ENCODE peak calls at places on chromosomes 6 and 20, in ten cellular contexts. Z is H1; A is RWPE2; L is colonic mucosa; J is stomach; W is HFFc6; K is activated CD8-positive, alpha-beta T cell treated with anti-CD3 and anti-CD28 coated beads for 36 hours; Q is nephron progenitor cell; R is OCI-LY7; M is progenitor cell of endocrine pancreas. P is an unnamed sample.

GRCh38 chr20:9160760-9161159 is 91.9 kb downstream of the PLCB4 start:
- DNase-seq in Z (no peak), A (no peak), L (no peak), J (no peak), W (no peak), K (no peak), Q (no peak), R (no peak), M (no peak), P (no peak)

GRCh38 chr20:40932436-40932835 is 96.2 kb upstream of the TOP1 start:
- DNase-seq in Z (no peak), A (no peak), L (no peak), J (no peak), W (no peak), K (no peak), Q (no peak), R (peak), M (no peak), P (no peak)

GRCh38 chr6:16388488-16388887 is 150.1 kb downstream of the GMPR start:
- DNase-seq in Z (no peak), A (no peak), L (no peak), J (no peak), W (peak), K (no peak), Q (no peak), R (no peak), M (no peak), P (no peak)

GRCh38 chr6:151269318-151269995 is 29.7 kb downstream of the AKAP12 start:
- DNase-seq in Z (no peak), A (no peak), L (no peak), J (no peak), W (peak), K (no peak), Q (no peak), R (no peak), M (no peak), P (no peak)

GRCh38 chr20:58433759-58434158 is 44.7 kb downstream of the VAPB start:
- DNase-seq in Z (no peak), A (no peak), L (peak), J (no peak), W (peak), K (no peak), Q (no peak), R (no peak), M (no peak), P (no peak)

GRCh38 chr6:141830530-141830929 is 302.2 kb upstream of the GJE1 start:
- DNase-seq in Z (no peak), A (no peak), L (no peak), J (no peak), W (no peak), K (no peak), Q (no peak), R (no peak), M (no peak), P (no peak)

GRCh38 chr6:108897371-108897770 is 49.1 kb downstream of the ARMC2 start:
- DNase-seq in Z (no peak), A (no peak), L (no peak), J (peak), W (no peak), K (no peak), Q (no peak), R (no peak), M (no peak), P (no peak)

GRCh38 chr6:159097256-159097655 is 52.5 kb upstream of the TAGAP start:
- DNase-seq in Z (no peak), A (no peak), L (peak), J (no peak), W (no peak), K (peak), Q (no peak), R (no peak), M (no peak), P (no peak)

GRCh38 chr6:126367849-126368248 is 27.9 kb downstream of the CENPW start:
- DNase-seq in Z (no peak), A (no peak), L (no peak), J (no peak), W (no peak), K (no peak), Q (no peak), R (no peak), M (no peak), P (no peak)

GRCh38 chr6:137150072-137150471 is 23.4 kb downstream of the IL22RA2 start:
- DNase-seq in Z (no peak), A (no peak), L (no peak), J (no peak), W (no peak), K (peak), Q (no peak), R (peak), M (no peak), P (no peak)

GRCh38 chr6:4973972-4974885 is 29.6 kb downstream of the RPP40 start:
- DNase-seq in Z (peak), A (no peak), L (no peak), J (no peak), W (peak), K (no peak), Q (peak), R (no peak), M (no peak), P (no peak)

GRCh38 chr6:49072885-49073620 is 390.0 kb downstream of the MMUT start:
- DNase-seq in Z (no peak), A (no peak), L (no peak), J (no peak), W (no peak), K (no peak), Q (no peak), R (no peak), M (no peak), P (no peak)

GRCh38 chr6:49070411-49070810 is 392.6 kb downstream of the MMUT start:
- DNase-seq in Z (no peak), A (no peak), L (no peak), J (no peak), W (no peak), K (no peak), Q (no peak), R (no peak), M (no peak), P (no peak)

DNA sequence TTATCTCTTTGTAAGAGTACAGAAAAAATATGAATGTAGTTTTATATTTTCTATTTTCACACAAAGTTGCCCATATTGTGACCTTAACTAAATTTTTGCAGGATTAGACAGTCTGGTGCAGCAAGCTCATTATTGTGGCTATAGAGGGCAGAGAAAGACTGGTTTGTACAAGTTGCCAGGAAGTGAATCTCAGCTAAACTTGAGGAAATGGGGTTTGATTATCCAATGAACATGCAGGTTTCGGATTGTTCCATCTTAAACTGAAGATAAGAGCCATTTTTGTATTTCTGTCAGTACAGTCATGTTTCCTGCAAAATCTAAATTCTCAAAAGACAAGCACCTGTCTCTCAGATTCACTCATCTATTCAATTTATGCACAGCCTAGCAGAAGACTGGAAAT is 390.9 kb downstream of the MMUT start:
- DNase-seq in Z (no peak), A (no peak), L (no peak), J (no peak), W (peak), K (no peak), Q (no peak), R (no peak), M (no peak), P (no peak)
- TF ChIP-seq CTCF in Z (no peak), A (no peak), L (no peak), J (no peak), W (no peak), K (no peak), Q (no peak), R (no peak), M (no peak), P (no peak)

DNA sequence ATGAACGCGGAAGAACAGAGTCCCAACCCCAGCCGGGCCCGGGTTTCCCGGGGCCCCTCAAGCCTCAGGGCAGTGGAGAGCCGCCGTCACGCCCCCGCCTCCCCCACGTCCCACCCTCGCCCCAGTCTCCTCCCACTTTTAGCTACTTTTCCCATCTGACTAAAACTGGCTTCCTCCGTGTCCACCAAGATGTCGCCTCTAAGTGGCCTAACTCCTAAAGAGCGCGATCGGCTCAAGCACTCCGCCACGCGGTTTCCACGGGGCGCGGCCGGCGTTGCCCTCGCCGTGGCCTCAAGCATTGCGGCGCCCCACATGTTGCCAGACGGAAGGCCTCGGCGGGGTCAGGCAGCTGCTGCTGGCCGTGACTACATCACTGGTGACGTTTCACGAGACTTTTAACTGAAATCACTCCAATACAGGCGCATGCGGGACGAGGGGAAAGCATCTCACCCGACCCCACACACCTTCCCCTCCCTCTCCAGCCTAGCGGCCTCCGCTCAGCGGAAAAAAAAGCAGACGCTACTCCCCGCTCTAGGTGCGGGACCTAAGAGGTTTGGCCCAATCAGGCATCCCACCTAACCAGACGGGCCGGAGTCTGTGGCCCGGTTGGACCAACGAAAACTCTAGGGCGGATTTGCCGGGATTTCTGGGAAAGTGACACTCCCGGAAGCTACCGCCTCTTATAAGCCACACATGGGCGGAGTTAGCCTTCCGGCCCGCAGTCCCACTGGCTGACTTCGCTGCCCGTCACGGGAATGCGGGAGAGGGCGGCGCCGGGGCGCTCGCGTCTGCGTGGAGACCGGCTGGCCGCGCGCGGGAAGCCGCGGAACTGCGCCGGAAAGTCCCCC is at the start of gene NXT1:
- DNase-seq in Z (peak), A (peak), L (peak), J (peak), W (peak), K (peak), Q (peak), R (peak), M (peak), P (peak)
- TF ChIP-seq CTCF in Z (no peak), A (peak), L (peak), J (no peak), W (peak), K (no peak), Q (no peak), R (peak), M (no peak), P (peak)

DNA sequence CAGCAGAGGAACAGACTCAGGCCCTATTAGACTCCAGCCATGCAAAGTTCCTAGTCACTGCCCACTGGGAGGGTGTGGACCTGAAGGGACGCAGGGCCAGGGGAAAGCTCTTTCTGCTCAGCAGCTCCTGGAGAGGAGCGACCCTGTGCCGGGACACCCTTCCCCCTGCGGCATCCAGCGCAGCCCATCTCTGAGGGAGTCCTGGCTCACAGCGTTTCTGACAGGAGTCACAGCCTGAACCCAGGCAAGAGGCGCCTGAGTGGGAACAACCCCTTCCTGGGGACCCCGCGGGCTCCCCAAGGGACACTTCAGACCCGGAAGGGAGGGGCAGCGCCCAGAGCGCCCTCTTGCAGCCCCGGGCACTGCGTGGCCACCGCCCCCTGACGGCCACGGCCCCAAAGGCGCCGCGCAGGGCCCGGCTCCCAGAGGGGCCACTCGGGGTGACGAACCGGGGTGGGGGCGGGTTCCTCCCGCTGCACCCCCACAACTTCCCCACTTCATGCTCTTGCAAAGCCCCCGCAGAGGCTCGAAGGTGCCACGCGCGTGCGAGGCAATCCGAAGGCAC is 853 bp downstream of the UCKL1 start:
- DNase-seq in Z (no peak), A (peak), L (no peak), J (no peak), W (peak), K (no peak), Q (peak), R (peak), M (no peak), P (peak)
- TF ChIP-seq CTCF in Z (peak), A (peak), L (peak), J (no peak), W (peak), K (peak), Q (peak), R (peak), M (peak), P (peak)

GRCh38 chr6:13848553-13849150 is 34.3 kb upstream of the MCUR1 start:
- DNase-seq in Z (no peak), A (no peak), L (no peak), J (no peak), W (no peak), K (no peak), Q (no peak), R (no peak), M (no peak), P (no peak)

GRCh38 chr6:13847651-13848050 is 33.3 kb upstream of the MCUR1 start:
- DNase-seq in Z (no peak), A (no peak), L (no peak), J (no peak), W (no peak), K (no peak), Q (no peak), R (no peak), M (no peak), P (no peak)

GRCh38 chr6:13851803-13852202 is 37.4 kb upstream of the MCUR1 start:
- DNase-seq in Z (no peak), A (no peak), L (no peak), J (no peak), W (no peak), K (no peak), Q (no peak), R (no peak), M (no peak), P (no peak)

DNA sequence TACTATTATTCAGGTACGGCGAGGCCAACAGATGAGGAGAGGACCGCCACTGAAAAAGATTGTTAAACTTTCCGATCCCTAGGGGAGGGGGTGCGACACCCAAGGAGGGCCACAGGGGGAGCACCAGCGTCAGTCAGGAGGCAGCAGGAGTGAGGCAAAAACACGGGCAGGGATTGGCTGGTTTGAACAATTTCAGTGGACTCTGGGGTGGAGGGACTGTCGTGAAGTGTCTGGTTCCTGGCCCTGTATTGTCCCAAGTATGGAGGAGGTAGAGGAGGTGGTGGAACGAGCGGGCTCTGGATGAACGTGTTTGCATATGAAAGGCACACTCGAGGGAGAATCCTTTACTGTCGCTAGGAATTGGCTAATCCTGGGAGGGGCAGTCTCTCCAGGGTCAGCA is 32.5 kb upstream of the MCUR1 start:
- DNase-seq in Z (no peak), A (no peak), L (no peak), J (no peak), W (no peak), K (no peak), Q (no peak), R (no peak), M (no peak), P (no peak)
- TF ChIP-seq CTCF in Z (peak), A (no peak), L (no peak), J (no peak), W (no peak), K (no peak), Q (no peak), R (peak), M (no peak), P (no peak)

DNA sequence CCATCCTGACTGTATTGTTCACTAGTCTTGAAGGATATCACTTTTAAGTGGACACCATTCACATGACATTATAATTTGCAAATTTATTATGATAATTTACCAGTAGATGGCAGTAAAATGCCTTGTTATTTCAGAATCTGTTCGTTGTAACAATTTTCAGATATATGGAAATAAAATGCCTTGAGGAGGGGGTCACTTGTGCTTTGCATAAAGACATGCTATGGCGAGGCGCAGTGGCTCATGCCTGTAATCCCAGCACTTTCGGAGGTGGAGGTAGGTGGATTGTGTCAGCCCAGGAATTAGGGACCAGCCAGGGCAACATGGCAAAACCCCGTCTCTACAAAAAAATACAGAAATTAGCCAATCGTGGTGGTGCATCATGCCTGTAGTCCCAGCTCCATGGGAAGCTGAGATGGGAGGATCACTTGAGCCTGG is 9.0 kb upstream of the NCOA6 start:
- DNase-seq in Z (no peak), A (no peak), L (no peak), J (no peak), W (peak), K (no peak), Q (no peak), R (peak), M (no peak), P (peak)
- TF ChIP-seq CTCF in Z (no peak), A (peak), L (no peak), J (peak), W (peak), K (peak), Q (peak), R (peak), M (peak), P (peak)

GRCh38 chr6:28585335-28585734 is 59.7 kb downstream of the GPX5 start:
- DNase-seq in Z (no peak), A (no peak), L (no peak), J (no peak), W (peak), K (no peak), Q (no peak), R (no peak), M (no peak), P (no peak)
- TF ChIP-seq CTCF in Z (no peak), A (peak), L (no peak), J (no peak), W (peak), K (no peak), Q (no peak), R (no peak), M (peak), P (no peak)

GRCh38 chr6:138571174-138571573 is 71.9 kb upstream of the NHSL1 start:
- DNase-seq in Z (no peak), A (no peak), L (no peak), J (no peak), W (no peak), K (no peak), Q (no peak), R (no peak), M (no peak), P (no peak)
- TF ChIP-seq CTCF in Z (no peak), A (no peak), L (no peak), J (no peak), W (no peak), K (no peak), Q (no peak), R (no peak), M (no peak), P (no peak)

GRCh38 chr6:55953384-55953783 is 78.0 kb upstream of the BMP5 start:
- DNase-seq in Z (no peak), A (no peak), L (no peak), J (no peak), W (peak), K (no peak), Q (no peak), R (no peak), M (no peak), P (no peak)
- TF ChIP-seq CTCF in Z (no peak), A (peak), L (no peak), J (peak), W (peak), K (no peak), Q (no peak), R (peak), M (peak), P (no peak)

P was measured in GM13976.